ENCODE peak calls at places on chromosomes 16 and 17, in six cellular contexts. A is CD8-positive, alpha-beta T cell; S is AG09309; P is HepG2; O is astrocyte of the spinal cord; L is naive thymus-derived CD4-positive, alpha-beta T cell. X is an unnamed sample.

GRCh38 chr16:56848056-56848936 is 16.7 kb upstream of the SLC12A3 start:
- DNase-seq in A (no peak), S (no peak), P (no peak), O (peak; percentile 76), L (no peak), X (no peak)

GRCh38 chr16:31385680-31386079 is 7.5 kb upstream of the ITGAD start:
- DNase-seq in A (no peak), S (no peak), P (no peak), O (no peak), L (no peak), X (no peak)

GRCh38 chr16:83137326-83137770 is 510.6 kb downstream of the CDH13 start:
- DNase-seq in A (no peak), S (peak; percentile 47), P (peak; percentile 64), O (peak; percentile 87), L (no peak), X (peak; percentile 93)

GRCh38 chr17:36149296-36149820 is 27.1 kb downstream of the TBC1D3B start:
- DNase-seq in A (no peak), S (peak; percentile 42), P (no peak), O (peak; percentile 94), L (no peak), X (no peak)

GRCh38 chr16:31253642-31254045 is 6.1 kb upstream of the ITGAM start:
- DNase-seq in A (no peak), S (no peak), P (peak; percentile 23), O (no peak), L (no peak), X (no peak)

GRCh38 chr17:6233339-6233738 is 163.2 kb downstream of the WSCD1 start:
- DNase-seq in A (no peak), S (no peak), P (no peak), O (no peak), L (no peak), X (no peak)

GRCh38 chr16:57485091-57485915 is 990 bp downstream of the DOK4 start:
- DNase-seq in A (no peak), S (no peak), P (no peak), O (no peak), L (no peak), X (no peak)

GRCh38 chr17:77095461-77095860 is 45.3 kb upstream of the SEC14L1 start:
- DNase-seq in A (no peak), S (no peak), P (no peak), O (no peak), L (no peak), X (no peak)

GRCh38 chr16:15837761-15838160 is 19.1 kb downstream of the MYH11 start:
- DNase-seq in A (no peak), S (no peak), P (no peak), O (no peak), L (no peak), X (no peak)

GRCh38 chr16:84518804-84519341 is 14.4 kb upstream of the MEAK7 start:
- DNase-seq in A (peak; percentile 51), S (no peak), P (no peak), O (no peak), L (peak; percentile 55), X (peak; percentile 88)

GRCh38 chr17:80477647-80478478 is 1.5 kb upstream of the NPTX1 start:
- DNase-seq in A (no peak), S (no peak), P (no peak), O (peak; percentile 36), L (no peak), X (no peak)

GRCh38 chr17:73343168-73343634 is 31.4 kb upstream of the CDC42EP4 start:
- DNase-seq in A (no peak), S (no peak), P (no peak), O (peak; percentile 86), L (no peak), X (no peak)

GRCh38 chr16:73735018-73735417 is 561.6 kb upstream of the PSMD7 start:
- DNase-seq in A (no peak), S (peak; percentile 46), P (peak; percentile 8), O (peak; percentile 55), L (no peak), X (no peak)

GRCh38 chr16:4763791-4764190 is 3.2 kb downstream of the ZNF500 start:
- DNase-seq in A (no peak), S (no peak), P (no peak), O (no peak), L (no peak), X (no peak)

GRCh38 chr16:50368410-50369132 is at the start of gene BRD7:
- DNase-seq in A (peak; percentile 71), S (no peak), P (peak; percentile 62), O (peak; percentile 44), L (peak; percentile 50), X (peak; percentile 30)

GRCh38 chr16:71440669-71441347 is 1.0 kb downstream of the TLE7 start:
- DNase-seq in A (no peak), S (no peak), P (peak; percentile 33), O (no peak), L (no peak), X (no peak)

GRCh38 chr16:10168258-10168657 is 14.0 kb downstream of the GRIN2A start:
- DNase-seq in A (no peak), S (no peak), P (no peak), O (peak; percentile 80), L (no peak), X (no peak)

GRCh38 chr17:34499576-34499975 is 79.8 kb upstream of the TMEM132E start:
- DNase-seq in A (no peak), S (no peak), P (no peak), O (peak; percentile 7), L (no peak), X (peak; percentile 68)

GRCh38 chr16:14955546-14956231 is 18.4 kb downstream of the NPIPA1 start:
- DNase-seq in A (no peak), S (no peak), P (no peak), O (no peak), L (no peak), X (no peak)

GRCh38 chr16:56625943-56626654 is 518 bp downstream of the MT1E start:
- DNase-seq in A (no peak), S (peak; percentile 51), P (no peak), O (peak; percentile 86), L (no peak), X (no peak)

GRCh38 chr16:85555549-85556455 is 57.3 kb upstream of the GSE1 start:
- DNase-seq in A (no peak), S (no peak), P (peak; percentile 55), O (peak; percentile 57), L (no peak), X (no peak)

GRCh38 chr17:45436625-45437460 is 4.2 kb upstream of the ARHGAP27 start:
- DNase-seq in A (no peak), S (no peak), P (no peak), O (no peak), L (no peak), X (no peak)

GRCh38 chr16:83473926-83474660 is 333.7 kb upstream of the HSBP1 start:
- DNase-seq in A (no peak), S (no peak), P (no peak), O (no peak), L (no peak), X (no peak)

GRCh38 chr17:13265306-13265705 is 247.5 kb upstream of the ELAC2 start:
- DNase-seq in A (no peak), S (no peak), P (no peak), O (no peak), L (no peak), X (no peak)

GRCh38 chr16:86911311-86911999 is 333.1 kb downstream of the FOXL1 start:
- DNase-seq in A (no peak), S (no peak), P (no peak), O (no peak), L (no peak), X (no peak)

GRCh38 chr17:3683054-3683511 is 12.9 kb downstream of the P2RX5 start:
- DNase-seq in A (peak; percentile 52), S (no peak), P (peak; percentile 27), O (no peak), L (no peak), X (no peak)

GRCh38 chr17:75168998-75169397 is 13.8 kb downstream of the SUMO2 start:
- DNase-seq in A (no peak), S (no peak), P (no peak), O (no peak), L (no peak), X (no peak)

GRCh38 chr16:31496670-31497069 is 11.5 kb downstream of the RUSF1 start:
- DNase-seq in A (no peak), S (no peak), P (no peak), O (no peak), L (no peak), X (no peak)

GRCh38 chr17:55303701-55304145 is 39.0 kb downstream of the HLF start:
- DNase-seq in A (no peak), S (no peak), P (no peak), O (no peak), L (no peak), X (no peak)

GRCh38 chr17:51161541-51161940 is 4.7 kb upstream of the NME2 start:
- DNase-seq in A (no peak), S (no peak), P (no peak), O (no peak), L (no peak), X (no peak)

GRCh38 chr17:51165680-51166197 is 472 bp upstream of the NME2 start:
- DNase-seq in A (no peak), S (no peak), P (no peak), O (no peak), L (peak; percentile 7), X (no peak)

GRCh38 chr17:51166198-51166986 is at the start of gene NME2:
- DNase-seq in A (peak; percentile 51), S (no peak), P (peak; percentile 89), O (peak; percentile 84), L (peak; percentile 44), X (peak; percentile 43)

GRCh38 chr17:51166987-51167931 is 1.0 kb downstream of the NME2 start:
- DNase-seq in A (peak; percentile 54), S (no peak), P (peak; percentile 59), O (peak; percentile 41), L (peak; percentile 49), X (no peak)

GRCh38 chr17:51164911-51165679 is 1.1 kb upstream of the NME2 start:
- DNase-seq in A (no peak), S (no peak), P (peak; percentile 28), O (no peak), L (no peak), X (no peak)
- H3K4me3 ChIP-seq in A (no peak overlapping the region), S (peak overlapping the region; percentile 91), P (peak overlapping the region; percentile 70), O (no peak overlapping the region), L (no peak overlapping the region), X (no peak overlapping the region)

DNA sequence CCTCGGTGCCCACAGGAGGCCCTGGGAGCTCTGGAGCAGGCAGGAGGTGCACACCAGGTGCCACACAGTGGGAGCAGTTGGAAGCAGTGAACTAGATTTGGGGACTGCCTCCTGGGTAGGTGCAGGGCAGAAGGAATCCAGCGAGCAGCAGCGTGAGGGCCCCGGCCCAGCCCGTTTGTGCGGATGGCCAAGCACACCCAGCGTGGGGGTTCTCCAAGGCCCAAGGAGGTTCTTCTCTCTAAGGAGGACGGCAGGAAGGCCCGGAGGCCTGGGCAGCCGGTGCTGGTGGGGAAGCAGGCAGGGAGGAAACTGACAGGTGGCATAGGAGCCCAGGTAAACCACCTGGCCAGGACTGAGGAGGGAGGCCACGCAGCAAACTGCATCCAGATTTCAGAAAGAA is 17.0 kb downstream of the SOX8 start:
- DNase-seq in A (no peak), S (no peak), P (no peak), O (no peak), L (no peak), X (no peak)
- H3K4me3 ChIP-seq in A (no peak overlapping the region), S (no peak overlapping the region), P (no peak overlapping the region), O (no peak overlapping the region), L (no peak overlapping the region), X (no peak overlapping the region)

GRCh38 chr17:72165202-72165972 is 44.6 kb downstream of the SOX9 start:
- DNase-seq in A (no peak), S (no peak), P (no peak), O (no peak), L (no peak), X (no peak)
- H3K4me3 ChIP-seq in A (no peak overlapping the region), S (no peak overlapping the region), P (no peak overlapping the region), O (no peak overlapping the region), L (no peak overlapping the region), X (no peak overlapping the region)

GRCh38 chr17:18917506-18918032 is 34.4 kb upstream of the SLC5A10 start:
- DNase-seq in A (no peak), S (no peak), P (no peak), O (no peak), L (no peak), X (no peak)
- H3K4me3 ChIP-seq in A (no peak overlapping the region), S (no peak overlapping the region), P (no peak overlapping the region), O (no peak overlapping the region), L (no peak overlapping the region), X (no peak overlapping the region)

X was measured in Jurkat, Clone E6-1.